ENCODE peak calls at places on chromosome 10, in nine cellular contexts. Z, H, Q, S, U, L, V, T and C are unnamed samples.

GRCh38 chr10:131930150-131930549 is 29.3 kb downstream of the PPP2R2D start:
- DNase-seq in Z (no peak), H (no peak), Q (no peak), S (no peak), U (no peak), L (no peak), V (no peak), T (no peak), C (no peak)

GRCh38 chr10:45375716-45376231 is 1.8 kb downstream of the ALOX5 start:
- DNase-seq in Z (no peak), H (no peak), Q (no peak), S (no peak), U (no peak), L (no peak), V (no peak), T (peak; percentile 76), C (no peak)

GRCh38 chr10:96910488-96911395 is 78.6 kb downstream of the LCOR start:
- DNase-seq in Z (peak; percentile 38), H (no peak), Q (no peak), S (peak; percentile 43), U (peak; percentile 8), L (no peak), V (peak; percentile 8), T (peak; percentile 71), C (peak; percentile 63)

GRCh38 chr10:101018600-101019439 is 12.1 kb downstream of the PDZD7 start:
- DNase-seq in Z (peak; percentile 81), H (peak; percentile 77), Q (peak; percentile 45), S (peak; percentile 94), U (peak; percentile 71), L (peak; percentile 53), V (peak; percentile 93), T (peak; percentile 93), C (peak; percentile 93)

GRCh38 chr10:598415-599170 is 90.9 kb downstream of the DIP2C start:
- DNase-seq in Z (peak; percentile 96), H (no peak), Q (peak; percentile 99), S (peak; percentile 47), U (no peak), L (no peak), V (no peak), T (peak; percentile 13), C (peak; percentile 94)

GRCh38 chr10:47031953-47032465 is 120.8 kb downstream of the PTPN20 start:
- DNase-seq in Z (no peak), H (no peak), Q (peak; percentile 11), S (no peak), U (peak; percentile 11), L (no peak), V (no peak), T (no peak), C (peak; percentile 44)

GRCh38 chr10:110376021-110376773 is 71.5 kb upstream of the SMNDC1 start:
- DNase-seq in Z (no peak), H (no peak), Q (no peak), S (no peak), U (no peak), L (no peak), V (no peak), T (peak; percentile 18), C (no peak)

GRCh38 chr10:73782749-73783085 is 869 bp downstream of the CHCHD1 start:
- DNase-seq in Z (no peak), H (no peak), Q (no peak), S (no peak), U (no peak), L (no peak), V (no peak), T (no peak), C (no peak)

GRCh38 chr10:97780991-97781540 is 9.3 kb upstream of the SFRP5 start:
- DNase-seq in Z (no peak), H (no peak), Q (no peak), S (no peak), U (no peak), L (no peak), V (no peak), T (peak; percentile 38), C (peak; percentile 3)

GRCh38 chr10:266974-267425 is 131.7 kb downstream of the ZMYND11 start:
- DNase-seq in Z (no peak), H (no peak), Q (peak; percentile 38), S (no peak), U (peak; percentile 50), L (no peak), V (peak; percentile 51), T (peak; percentile 23), C (peak; percentile 65)

DNA sequence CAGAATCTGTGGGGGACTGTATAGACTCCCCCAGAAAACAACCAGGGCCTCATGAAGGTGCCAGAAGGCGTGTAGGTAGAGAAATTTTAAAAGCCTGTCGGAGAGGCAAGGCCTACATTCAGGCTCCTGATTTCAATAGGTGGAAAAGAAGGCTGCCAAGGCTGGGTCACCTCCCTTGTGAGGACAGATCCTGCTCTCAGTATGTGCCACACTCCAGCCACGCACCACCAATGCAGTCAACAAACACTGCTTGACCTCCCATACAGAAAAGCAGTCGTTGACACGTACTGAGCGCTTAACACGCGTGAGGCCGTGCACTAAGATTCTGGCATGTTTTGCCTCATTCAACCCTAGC is 1.1 kb upstream of the NKX2-3 start:
- DNase-seq in Z (no peak), H (no peak), Q (no peak), S (no peak), U (no peak), L (no peak), V (no peak), T (no peak), C (no peak)
- H3K4me3 ChIP-seq in Z (no peak overlapping the region), H (no peak overlapping the region), Q (no peak overlapping the region), S (no peak overlapping the region), U (no peak overlapping the region), L (no peak overlapping the region), V (no peak overlapping the region), T (no peak overlapping the region), C (no peak overlapping the region)

GRCh38 chr10:74976565-74976964 is 134.9 kb upstream of the SAMD8 start:
- DNase-seq in Z (no peak), H (no peak), Q (no peak), S (no peak), U (no peak), L (no peak), V (no peak), T (peak; percentile 45), C (no peak)
- TF ChIP-seq CTCF in Z (no peak), H (no peak), Q (no peak), S (no peak), U (no peak), L (no peak), V (no peak), T (no peak), C (no peak)

GRCh38 chr10:6579193-6579903 is 728 bp downstream of the PRKCQ start:
- DNase-seq in Z (peak; percentile 1), H (no peak), Q (no peak), S (no peak), U (no peak), L (no peak), V (no peak), T (no peak), C (no peak)

GRCh38 chr10:6578221-6579192 is 1.6 kb downstream of the PRKCQ start:
- DNase-seq in Z (no peak), H (no peak), Q (no peak), S (no peak), U (no peak), L (no peak), V (no peak), T (no peak), C (no peak)

GRCh38 chr10:6574777-6575176 is 5.3 kb downstream of the PRKCQ start:
- DNase-seq in Z (no peak), H (no peak), Q (no peak), S (no peak), U (no peak), L (no peak), V (no peak), T (no peak), C (no peak)

GRCh38 chr10:6579904-6580278 is at the start of gene PRKCQ:
- DNase-seq in Z (peak; percentile 11), H (peak; percentile 33), Q (peak; percentile 30), S (no peak), U (no peak), L (no peak), V (no peak), T (no peak), C (peak; percentile 4)

DNA sequence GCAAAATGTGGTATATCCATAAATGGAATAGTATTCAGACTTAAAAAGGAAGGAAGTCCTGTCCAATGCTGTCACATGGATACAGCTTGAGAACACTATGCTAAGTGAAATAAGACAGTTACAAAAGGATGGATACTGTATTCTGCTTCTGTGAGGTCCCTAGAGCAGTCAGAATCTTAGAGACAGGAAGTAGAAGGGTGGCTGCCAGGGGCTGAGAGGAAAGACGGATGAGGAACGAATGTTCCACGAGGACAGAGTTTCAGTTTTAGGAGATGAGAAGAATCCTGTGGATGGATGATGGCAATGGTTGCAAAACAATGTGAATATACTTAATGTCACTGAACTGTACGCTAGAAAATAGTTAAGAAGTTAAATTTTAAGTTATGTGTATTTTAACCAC is 3.8 kb downstream of the PRKCQ start:
- DNase-seq in Z (no peak), H (no peak), Q (no peak), S (no peak), U (no peak), L (no peak), V (no peak), T (no peak), C (no peak)
- H3K4me3 ChIP-seq in Z (no peak overlapping the region), H (no peak overlapping the region), Q (no peak overlapping the region), S (no peak overlapping the region), U (no peak overlapping the region), L (peak overlapping the region; percentile 22), V (no peak overlapping the region), T (no peak overlapping the region), C (no peak overlapping the region)

DNA sequence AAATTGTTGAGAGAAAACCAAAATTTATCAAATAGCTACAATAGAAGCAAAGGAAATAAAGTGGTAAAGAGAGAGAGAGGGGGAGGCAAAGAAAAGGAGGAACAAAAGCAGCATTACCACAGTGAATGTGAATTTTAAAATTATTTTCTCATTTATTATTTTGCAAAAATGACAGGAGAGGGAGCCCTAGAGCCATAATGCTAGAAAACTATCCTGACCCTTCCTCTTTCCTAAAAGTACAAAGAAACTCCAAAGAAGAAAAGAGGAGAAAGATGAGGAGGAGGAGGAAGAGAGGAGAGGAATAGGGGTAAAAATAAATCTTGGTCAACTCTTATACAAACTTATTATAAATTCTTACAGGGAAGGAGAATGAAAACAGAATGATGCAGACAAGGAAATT is 921.5 kb downstream of the NRG3 start:
- DNase-seq in Z (peak; percentile 22), H (no peak), Q (peak; percentile 23), S (no peak), U (no peak), L (no peak), V (no peak), T (peak; percentile 21), C (peak; percentile 9)
- TF ChIP-seq CTCF in Z (peak; percentile 37), H (no peak), Q (peak; percentile 52), S (peak; percentile 73), U (peak; percentile 52), L (no peak), V (peak; percentile 55), T (peak; percentile 22), C (peak; percentile 28)

GRCh38 chr10:23917251-23917908 is 291.6 kb upstream of the KIAA1217 start:
- DNase-seq in Z (no peak), H (no peak), Q (no peak), S (no peak), U (no peak), L (no peak), V (no peak), T (peak; percentile 31), C (no peak)
- H3K4me3 ChIP-seq in Z (no peak overlapping the region), H (no peak overlapping the region), Q (no peak overlapping the region), S (no peak overlapping the region), U (no peak overlapping the region), L (no peak overlapping the region), V (no peak overlapping the region), T (no peak overlapping the region), C (no peak overlapping the region)